ENCODE peak calls at places on chromosomes 7 and 10, in four cellular contexts. T is PC-3; M is CD8-positive, alpha-beta memory T cell; Z is mammary epithelial cell. U is an unnamed sample. For H3K9me3, the result is how much of the 10 kb centered on the place peaks cover.

GRCh38 chr7:124701955-124702354 is 63.6 kb downstream of the GPR37 start:
- DNase-seq in T (peak), M (no peak), Z (peak), U (peak)

GRCh38 chr10:21494221-21495001 is 31.1 kb downstream of the SKIDA1 start:
- DNase-seq in T (no peak), M (no peak), Z (no peak), U (no peak)

GRCh38 chr10:21100871-21101514 is 203.9 kb upstream of the NEBL start:
- DNase-seq in T (peak), M (no peak), Z (peak), U (peak)

GRCh38 chr7:95861041-95861440 is 88.7 kb downstream of the DYNC1I1 start:
- DNase-seq in T (peak), M (no peak), Z (no peak), U (peak)

GRCh38 chr7:100675581-100676350 is 2.2 kb downstream of the GNB2 start:
- DNase-seq in T (peak), M (peak), Z (peak), U (peak)

GRCh38 chr10:29649561-29650551 is 15.1 kb upstream of the SVIL start:
- DNase-seq in T (no peak), M (no peak), Z (no peak), U (peak)

GRCh38 chr10:122855745-122856144 is 10.1 kb upstream of the CUZD1 start:
- DNase-seq in T (no peak), M (no peak), Z (no peak), U (no peak)

GRCh38 chr7:44646921-44647636 is 40.7 kb downstream of the OGDH start:
- DNase-seq in T (no peak), M (no peak), Z (no peak), U (no peak)

GRCh38 chr10:3451516-3452185 is 279.1 kb upstream of the PITRM1 start:
- DNase-seq in T (no peak), M (no peak), Z (no peak), U (no peak)

GRCh38 chr7:116142374-116142773 is 68.0 kb upstream of the TES start:
- DNase-seq in T (no peak), M (no peak), Z (no peak), U (no peak)

GRCh38 chr10:116545122-116545521 is 609 bp upstream of the PNLIP start:
- DNase-seq in T (no peak), M (no peak), Z (no peak), U (no peak)

GRCh38 chr10:105358911-105359310 is 717.8 kb downstream of the SORCS3 start:
- DNase-seq in T (no peak), M (no peak), Z (peak), U (peak)

GRCh38 chr7:23472974-23473847 is 2.9 kb upstream of the IGF2BP3 start:
- DNase-seq in T (no peak), M (no peak), Z (peak), U (no peak)

GRCh38 chr7:83038787-83039186 is 123.9 kb downstream of the PCLO start:
- DNase-seq in T (peak), M (no peak), Z (no peak), U (peak)

GRCh38 chr10:76287856-76288255 is 856.4 kb downstream of the LRMDA start:
- DNase-seq in T (no peak), M (no peak), Z (no peak), U (peak)

GRCh38 chr7:50798126-50798525 is 15.4 kb upstream of the GRB10 start:
- DNase-seq in T (peak), M (no peak), Z (no peak), U (no peak)

GRCh38 chr7:5420108-5420840 is 3.4 kb downstream of the TNRC18 start:
- DNase-seq in T (no peak), M (no peak), Z (peak), U (no peak)

GRCh38 chr10:35378547-35379210 is 42.4 kb downstream of the CCNY start:
- DNase-seq in T (peak), M (no peak), Z (no peak), U (peak)

GRCh38 chr10:46215426-46215825 is 71.4 kb upstream of the ANTXRL start:
- DNase-seq in T (no peak), M (no peak), Z (no peak), U (no peak)

GRCh38 chr7:98105942-98106544 is 619 bp upstream of the LMTK2 start:
- DNase-seq in T (peak), M (no peak), Z (peak), U (no peak)

GRCh38 chr7:47659664-47660462 is 78.0 kb upstream of the TNS3 start:
- DNase-seq in T (no peak), M (no peak), Z (no peak), U (no peak)

GRCh38 chr7:105364748-105365147 is 24.0 kb downstream of the SRPK2 start:
- DNase-seq in T (no peak), M (no peak), Z (no peak), U (no peak)

GRCh38 chr10:91088300-91089140 is 131.9 kb upstream of the PCGF5 start:
- DNase-seq in T (peak), M (no peak), Z (peak), U (no peak)

GRCh38 chr7:65872776-65873581 is at the start of gene VKORC1L1:
- DNase-seq in T (peak), M (peak), Z (peak), U (peak)
- H3K27ac ChIP-seq in T (no peak), M (peak), Z (peak), U (peak)

GRCh38 chr7:108078156-108078781 is 51.9 kb downstream of the LAMB4 start:
- DNase-seq in T (no peak), M (no peak), Z (no peak), U (peak)
- H3K9me3 ChIP-seq in T (under half), M (under half), Z (under half), U (under half)

GRCh38 chr10:34178756-34179155 is 636.3 kb downstream of the PARD3 start:
- DNase-seq in T (no peak), M (no peak), Z (no peak), U (peak)
- H3K27ac ChIP-seq in T (no peak), M (no peak), Z (no peak), U (no peak)

GRCh38 chr7:149510248-149510647 is 12.6 kb upstream of the ZNF746 start:
- DNase-seq in T (no peak), M (no peak), Z (no peak), U (no peak)
- H3K9me3 ChIP-seq in T (under half), M (under half), Z (under half), U (under half)

GRCh38 chr7:22443370-22444180 is 56.4 kb downstream of the STEAP1B start:
- DNase-seq in T (peak), M (no peak), Z (peak), U (peak)
- H3K27ac ChIP-seq in T (peak), M (no peak), Z (no peak), U (no peak)

DNA sequence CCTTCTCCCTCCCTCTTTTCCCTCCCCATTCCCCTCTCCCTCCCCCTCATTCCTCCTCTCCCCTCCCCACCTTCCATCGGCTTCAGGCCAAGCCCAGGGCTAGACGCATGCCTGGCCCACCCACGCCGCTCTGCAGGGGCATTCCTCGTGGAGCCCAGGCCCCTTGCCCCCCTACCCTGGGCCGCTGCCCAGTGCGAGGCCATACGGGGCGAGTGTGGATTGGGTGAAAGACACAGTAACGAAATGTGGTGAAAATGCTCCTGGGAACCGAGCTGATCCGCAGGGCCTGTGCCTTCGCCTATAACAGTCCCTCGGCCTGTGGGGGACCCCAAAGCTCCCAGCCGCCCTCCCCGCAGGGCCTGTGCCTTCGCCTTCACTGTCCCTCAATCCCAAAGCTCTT is 28.3 kb downstream of the ADGRA1 start:
- DNase-seq in T (no peak), M (no peak), Z (no peak), U (no peak)
- H3K9me3 ChIP-seq in T (under half), M (under half), Z (under half), U (under half)

GRCh38 chr7:131521651-131522163 is 34.7 kb downstream of the PODXL start:
- DNase-seq in T (peak), M (no peak), Z (no peak), U (no peak)
- H3K27ac ChIP-seq in T (peak), M (no peak), Z (no peak), U (no peak)

GRCh38 chr10:43557214-43557613 is 17.2 kb downstream of the ZNF239 start:
- DNase-seq in T (no peak), M (no peak), Z (no peak), U (no peak)
- H3K9me3 ChIP-seq in T (under half), M (under half), Z (under half), U (under half)

GRCh38 chr7:1056006-1056784 is 11.8 kb downstream of the GPR146 start:
- DNase-seq in T (no peak), M (no peak), Z (peak), U (no peak)
- H3K27ac ChIP-seq in T (no peak), M (no peak), Z (no peak), U (no peak)

U was measured in astrocyte.